ENCODE peak calls at places on chromosome 2, in eight cellular contexts. A, U, Z, Y, L, D, N and K are unnamed samples. For H3K4me1, the result is how much of the 10 kb centered on the place peaks cover.

GRCh38 chr2:174153757-174154680 is 94.3 kb downstream of the OLA1 start:
- DNase-seq in D (no peak), Z (no peak), Y (no peak), A (no peak), L (no peak), N (no peak), U (no peak), K (no peak)

GRCh38 chr2:48161632-48162031 is 255.3 kb upstream of the FBXO11 start:
- DNase-seq in N (no peak), A (no peak), Z (no peak), U (no peak), D (no peak), Y (no peak), L (no peak), K (no peak)

GRCh38 chr2:31420936-31421335 is 6.4 kb upstream of the XDH start:
- DNase-seq in Z (no peak), D (no peak), A (no peak), N (no peak), U (no peak), L (no peak), Y (no peak), K (no peak)

GRCh38 chr2:163595033-163595432 is 140.8 kb downstream of the FIGN start:
- DNase-seq in U (no peak), Z (no peak), Y (no peak), A (no peak), D (no peak), N (no peak), L (no peak), K (no peak)

GRCh38 chr2:43303889-43304288 is 77.5 kb upstream of the ZFP36L2 start:
- DNase-seq in L (no peak), A (no peak), D (no peak), U (no peak), Z (no peak), N (no peak), Y (no peak), K (no peak)

GRCh38 chr2:99299580-99299979 is 1.4 kb downstream of the LYG1 start:
- DNase-seq in D (no peak), Y (no peak), L (no peak), U (no peak), Z (no peak), A (no peak), N (no peak), K (no peak)

GRCh38 chr2:74864728-74865722 is 31.1 kb downstream of the HK2 start:
- DNase-seq in A (no peak), Y (no peak), Z (no peak), D (no peak), U (no peak), N (peak), L (peak), K (no peak)

GRCh38 chr2:181072486-181072885 is 92.1 kb downstream of the UBE2E3 start:
- DNase-seq in Z (no peak), Y (no peak), U (no peak), N (no peak), L (no peak), D (no peak), A (no peak), K (no peak)

GRCh38 chr2:39954346-39954745 is 175.3 kb upstream of the THUMPD2 start:
- DNase-seq in Y (no peak), D (no peak), Z (no peak), A (no peak), N (no peak), L (no peak), U (no peak), K (no peak)

GRCh38 chr2:11856095-11856494 is 109.7 kb downstream of the LPIN1 start:
- DNase-seq in D (no peak), N (no peak), A (no peak), U (no peak), L (no peak), Y (no peak), Z (no peak), K (no peak)

GRCh38 chr2:164873096-164873670 is 31.6 kb upstream of the COBLL1 start:
- DNase-seq in L (no peak), D (no peak), Y (no peak), Z (no peak), U (no peak), A (no peak), N (no peak), K (no peak)

GRCh38 chr2:170070778-170071177 is 107.2 kb upstream of the MYO3B start:
- DNase-seq in N (no peak), A (no peak), D (no peak), Z (no peak), L (no peak), Y (no peak), U (no peak), K (no peak)

GRCh38 chr2:127121776-127122176 is 14.8 kb upstream of the BIN1 start:
- DNase-seq in N (no peak), Y (no peak), A (no peak), Z (peak), D (no peak), U (peak), L (no peak), K (peak)

GRCh38 chr2:113876503-113877387 is 13.1 kb upstream of the ACTR3 start:
- DNase-seq in L (peak), Y (no peak), A (peak), Z (peak), U (no peak), N (no peak), D (peak), K (peak)

GRCh38 chr2:201450910-201451329 is 338 bp downstream of the TRAK2 start:
- DNase-seq in Z (no peak), N (peak), L (no peak), D (no peak), A (no peak), U (peak), Y (no peak), K (no peak)

GRCh38 chr2:10083692-10084566 is 3.7 kb upstream of the CYS1 start:
- DNase-seq in Y (peak), Z (no peak), D (no peak), A (no peak), U (no peak), N (no peak), L (no peak), K (no peak)

GRCh38 chr2:201419057-201419635 is 32.1 kb downstream of the TRAK2 start:
- DNase-seq in N (no peak), Y (no peak), Z (no peak), A (no peak), U (no peak), D (peak), L (peak), K (no peak)

GRCh38 chr2:191050640-191050987 is 36.6 kb upstream of the STAT1 start:
- DNase-seq in A (no peak), L (no peak), U (no peak), Z (no peak), N (no peak), Y (no peak), D (no peak), K (no peak)

GRCh38 chr2:160507464-160507863 is 13.9 kb upstream of the RBMS1 start:
- DNase-seq in Y (no peak), Z (no peak), U (no peak), L (no peak), D (no peak), A (no peak), N (no peak), K (no peak)

GRCh38 chr2:169824373-169825333 is at the start of gene METTL5:
- DNase-seq in N (peak), D (peak), U (peak), A (peak), Z (peak), L (peak), Y (peak), K (peak)

GRCh38 chr2:43115884-43116283 is 110.5 kb downstream of the ZFP36L2 start:
- DNase-seq in L (no peak), U (no peak), Z (no peak), D (no peak), Y (no peak), A (no peak), N (no peak), K (no peak)

GRCh38 chr2:49174755-49175154 is 20.4 kb upstream of the FSHR start:
- DNase-seq in D (no peak), Y (no peak), L (peak), N (no peak), Z (no peak), U (no peak), A (no peak), K (no peak)

GRCh38 chr2:240620149-240620731 is 5.0 kb upstream of the GPR35 start:
- DNase-seq in N (no peak), D (no peak), A (no peak), L (peak), Y (no peak), Z (peak), U (no peak), K (peak)

GRCh38 chr2:38943784-38944183 is 54.1 kb downstream of the ARHGEF33 start:
- DNase-seq in Y (no peak), N (no peak), A (no peak), D (no peak), L (no peak), Z (no peak), U (no peak), K (no peak)

GRCh38 chr2:13414907-13415306 is 698.2 kb downstream of the TRIB2 start:
- DNase-seq in D (no peak), U (no peak), N (no peak), L (peak), Y (no peak), Z (no peak), A (no peak), K (no peak)

GRCh38 chr2:176325732-176326131 is 56.5 kb downstream of the MTX2 start:
- DNase-seq in N (no peak), D (no peak), Y (no peak), L (no peak), Z (no peak), U (no peak), A (no peak), K (no peak)

GRCh38 chr2:25685741-25686140 is 12.4 kb upstream of the DTNB start:
- DNase-seq in Y (no peak), D (no peak), L (no peak), N (no peak), Z (no peak), U (no peak), A (no peak), K (no peak)

GRCh38 chr2:17479875-17480274 is 38.4 kb downstream of the RAD51AP2 start:
- DNase-seq in U (no peak), Y (no peak), Z (no peak), L (no peak), N (no peak), A (no peak), D (no peak), K (no peak)

GRCh38 chr2:11598228-11598731 is 64.4 kb downstream of the GREB1 start:
- DNase-seq in U (no peak), Y (no peak), Z (no peak), D (no peak), N (peak), L (no peak), A (no peak), K (no peak)

GRCh38 chr2:40332096-40332826 is 119.6 kb downstream of the SLC8A1 start:
- DNase-seq in Z (no peak), A (no peak), D (no peak), Y (no peak), U (no peak), L (peak), N (no peak), K (no peak)

GRCh38 chr2:26720322-26721166 is 28.0 kb downstream of the KCNK3 start:
- DNase-seq in N (peak), A (peak), Y (no peak), U (peak), Z (peak), D (peak), L (peak), K (no peak)

GRCh38 chr2:14257801-14258507 is 374.6 kb upstream of the LRATD1 start:
- DNase-seq in U (no peak), A (no peak), N (no peak), D (no peak), L (no peak), Y (no peak), Z (no peak), K (no peak)

GRCh38 chr2:147789720-147790119 is 55.1 kb upstream of the ACVR2A start:
- DNase-seq in D (no peak), Z (no peak), A (no peak), U (no peak), L (no peak), N (no peak), Y (no peak), K (no peak)

GRCh38 chr2:216318470-216318869 is 53.8 kb downstream of the MARCHF4 start:
- DNase-seq in A (no peak), U (no peak), N (no peak), L (no peak), D (no peak), Y (no peak), Z (no peak), K (no peak)

GRCh38 chr2:43461461-43462073 is 134.3 kb downstream of the THADA start:
- DNase-seq in D (no peak), Z (no peak), N (no peak), U (no peak), L (peak), Y (peak), A (no peak), K (no peak)

GRCh38 chr2:62196278-62196901 is 475 bp downstream of the B3GNT2 start:
- DNase-seq in A (peak), L (no peak), D (peak), N (no peak), Z (peak), U (peak), Y (peak), K (peak)
- H3K4me1 ChIP-seq in A (under half), L (under half), D (under half), N (under half), Z (under half), U (under half), Y (under half), K (half or more)

DNA sequence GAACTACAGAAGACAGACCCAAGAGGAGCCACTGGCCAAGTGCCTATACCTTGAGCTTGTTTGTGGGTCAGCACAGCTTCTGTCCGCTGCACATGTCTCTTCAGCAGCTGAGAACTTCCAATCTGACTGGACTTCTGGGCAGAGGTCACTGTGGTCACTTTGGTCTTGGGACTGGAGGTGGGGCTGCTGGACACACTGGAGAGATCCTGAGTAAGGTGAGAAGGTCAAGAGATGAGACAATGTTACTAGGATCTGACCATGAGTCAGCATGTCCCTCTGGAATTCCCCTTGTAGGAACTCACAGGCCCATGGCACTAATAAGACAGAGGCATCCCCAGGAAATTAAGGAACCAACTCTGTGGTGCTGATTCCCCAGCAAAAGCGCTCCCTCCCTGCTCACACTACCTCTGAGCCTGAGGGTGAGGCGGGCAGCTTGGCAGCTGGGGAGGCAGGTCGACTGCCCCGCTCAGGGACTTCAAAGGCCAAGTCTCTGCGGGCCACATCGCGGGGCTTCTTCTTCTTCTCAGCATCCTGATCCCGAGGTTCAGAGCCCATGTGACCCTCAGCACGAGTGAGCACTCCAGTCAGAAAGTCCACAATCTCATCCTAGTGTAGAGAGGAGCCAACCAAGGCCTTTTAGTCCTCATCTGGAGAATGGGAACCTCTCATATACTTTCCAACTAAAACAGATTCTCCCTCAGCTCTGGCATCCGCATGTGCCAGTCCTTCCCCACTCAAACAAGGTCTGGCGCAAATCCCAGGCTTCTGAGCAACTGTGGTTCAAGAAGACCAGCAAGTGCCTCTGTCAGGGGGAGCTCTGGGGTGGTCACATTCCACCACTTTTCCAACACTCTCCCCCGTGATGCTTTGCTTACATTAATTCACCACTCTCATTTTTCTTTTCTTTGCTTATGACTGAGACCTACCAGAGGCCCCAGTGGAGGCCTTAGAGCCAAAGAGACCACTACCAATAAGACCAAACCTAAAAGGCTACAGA is 29.4 kb downstream of the KANSL3 start:
- DNase-seq in L (no peak), D (no peak), A (no peak), N (peak), Y (no peak), Z (no peak), U (no peak), K (no peak)
- H3K4me1 ChIP-seq in L (under half), D (under half), A (under half), N (under half), Y (under half), Z (under half), U (under half), K (under half)

DNA sequence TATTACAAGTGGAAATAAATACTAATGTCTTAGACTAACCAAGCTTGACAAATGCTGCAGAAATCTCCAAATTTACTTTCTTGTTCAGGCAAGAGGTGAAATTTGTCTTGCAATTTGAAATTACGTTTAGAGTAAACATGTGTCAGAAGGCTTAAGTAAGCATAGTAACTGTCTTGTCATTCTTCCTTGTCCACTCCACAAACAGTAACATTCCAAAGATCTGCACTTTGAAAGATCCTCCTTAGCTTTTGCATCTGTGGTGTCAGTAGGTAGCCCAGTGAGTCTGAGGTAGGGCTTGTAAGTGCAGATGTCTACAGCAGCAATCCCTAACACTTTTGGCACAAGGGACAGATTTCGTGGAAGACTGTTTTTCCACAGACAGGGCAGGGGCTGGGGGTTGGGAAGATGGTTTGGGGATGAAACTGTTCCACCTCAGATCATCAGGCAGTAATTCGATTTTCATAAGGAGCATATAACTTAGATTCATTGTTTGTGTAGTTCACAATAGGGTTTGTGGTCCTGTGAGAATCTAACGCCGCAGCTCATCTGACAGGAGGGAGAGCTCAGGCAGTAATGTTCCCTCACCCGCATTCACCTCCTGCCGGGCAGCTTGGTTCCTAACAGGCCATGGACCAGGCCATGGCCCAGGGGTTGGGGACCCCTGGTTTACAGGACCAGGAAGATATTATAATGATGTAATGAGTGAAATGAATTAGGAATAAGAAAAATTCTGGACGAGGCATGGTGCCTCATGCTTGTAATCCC is 18.6 kb downstream of the RASGRP3 start:
- DNase-seq in Y (no peak), Z (no peak), A (no peak), L (no peak), U (no peak), N (no peak), D (no peak), K (no peak)
- H3K4me1 ChIP-seq in Y (under half), Z (under half), A (under half), L (under half), U (under half), N (half or more), D (under half), K (half or more)

GRCh38 chr2:217852812-217853211 is 150.0 kb downstream of the TNS1 start:
- DNase-seq in D (no peak), L (no peak), Z (no peak), U (no peak), A (no peak), Y (no peak), N (no peak), K (peak)
- H3K4me1 ChIP-seq in D (under half), L (under half), Z (under half), U (half or more), A (under half), Y (under half), N (half or more), K (half or more)

GRCh38 chr2:8550481-8550880 is 131.4 kb upstream of the ID2 start:
- DNase-seq in Y (no peak), A (peak), L (no peak), N (no peak), Z (peak), D (no peak), U (no peak), K (peak)
- H3K4me1 ChIP-seq in Y (half or more), A (under half), L (under half), N (under half), Z (under half), D (under half), U (under half), K (under half)

GRCh38 chr2:236012155-236012554 is 156.0 kb downstream of the GBX2 start:
- DNase-seq in N (no peak), L (no peak), Y (no peak), Z (no peak), U (no peak), D (no peak), A (no peak), K (no peak)

GRCh38 chr2:236010920-236011685 is 157.1 kb downstream of the GBX2 start:
- DNase-seq in L (no peak), Y (no peak), Z (no peak), A (no peak), U (no peak), N (no peak), D (no peak), K (no peak)

GRCh38 chr2:236008857-236009256 is 159.3 kb downstream of the GBX2 start:
- DNase-seq in A (no peak), Y (no peak), U (no peak), L (no peak), N (no peak), D (no peak), Z (no peak), K (no peak)

DNA sequence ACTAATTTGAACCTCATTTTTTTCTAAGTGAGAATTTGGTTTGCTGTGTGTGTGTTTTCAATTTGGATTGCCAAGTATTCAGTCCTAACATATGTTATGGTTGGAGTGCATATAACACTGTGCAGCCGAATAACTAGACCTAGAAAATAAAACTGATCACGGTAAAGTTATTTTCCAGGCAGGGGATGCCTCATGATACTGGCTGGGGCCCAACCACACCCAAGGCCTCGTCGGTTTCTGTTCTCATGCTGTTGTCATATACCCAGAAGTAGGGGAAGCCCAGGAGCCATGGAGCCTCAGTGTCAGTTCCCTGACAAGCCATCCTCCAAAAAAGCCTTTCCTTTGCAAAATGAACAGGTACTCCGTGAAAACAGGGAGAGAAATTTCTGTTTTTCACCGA is 160.2 kb downstream of the GBX2 start:
- DNase-seq in Y (no peak), Z (no peak), U (no peak), A (no peak), D (no peak), L (no peak), N (no peak), K (no peak)
- H3K4me1 ChIP-seq in Y (under half), Z (under half), U (under half), A (under half), D (under half), L (under half), N (under half), K (under half)